ENCODE peak calls at places on chromosomes 2 and 18, in seven cellular contexts. Q is fibroblast of the aortic adventitia, C is astrocyte of the cerebellum, U is fibroblast of lung, G is IMR-90, N is K562, L is cardiac muscle cell. K is an unnamed sample.

GRCh38 chr2:45788401-45788800 is 136.9 kb downstream of the PRKCE start:
- DNase-seq in Q (no peak), C (no peak), L (no peak), U (no peak), N (no peak), G (no peak), K (no peak)

GRCh38 chr2:104976603-104977120 is 61.2 kb upstream of the MRPS9 start:
- DNase-seq in L (no peak), C (no peak), G (no peak), N (peak), Q (no peak), U (no peak), K (no peak)

GRCh38 chr2:127254386-127254981 is 34.4 kb upstream of the CYP27C1 start:
- DNase-seq in G (peak), N (no peak), U (peak), Q (peak), C (peak), L (peak), K (no peak)

GRCh38 chr18:48220146-48220499 is 189.1 kb downstream of the ZBTB7C start:
- DNase-seq in L (no peak), U (no peak), N (no peak), Q (no peak), C (no peak), G (no peak), K (no peak)

GRCh38 chr2:129914538-129915302 is 64.7 kb upstream of the RAB6C start:
- DNase-seq in G (no peak), U (no peak), C (no peak), N (no peak), Q (no peak), L (no peak), K (no peak)

GRCh38 chr2:120949027-120949956 is 213.6 kb downstream of the GLI2 start:
- DNase-seq in C (no peak), G (no peak), U (no peak), L (peak), N (peak), Q (no peak), K (no peak)

GRCh38 chr2:176151199-176152099 is at the start of gene HOXD4:
- DNase-seq in N (peak), U (no peak), Q (no peak), L (no peak), C (no peak), G (no peak), K (no peak)

GRCh38 chr18:46946656-46947282 is 29.4 kb downstream of the KATNAL2 start:
- DNase-seq in Q (peak), L (peak), C (peak), G (peak), U (peak), N (peak), K (no peak)

GRCh38 chr2:205024822-205025518 is 479.7 kb downstream of the PARD3B start:
- DNase-seq in C (peak), U (peak), G (peak), N (peak), L (peak), Q (peak), K (peak)
- H3K4me3 ChIP-seq in C (peak), U (peak), G (peak), N (no peak), L (no peak), Q (no peak), K (no peak)

GRCh38 chr2:7725850-7726242 is 808.6 kb downstream of the RNF144A start:
- DNase-seq in U (no peak), C (peak), Q (no peak), L (no peak), N (no peak), G (no peak), K (no peak)

GRCh38 chr2:7724336-7724735 is 807.1 kb downstream of the RNF144A start:
- DNase-seq in Q (no peak), U (no peak), L (no peak), C (no peak), N (no peak), G (no peak), K (no peak)

GRCh38 chr2:7726989-7727388 is 809.8 kb downstream of the RNF144A start:
- DNase-seq in Q (no peak), G (no peak), C (no peak), U (no peak), L (no peak), N (no peak), K (no peak)

GRCh38 chr2:7722212-7722910 is 805.1 kb downstream of the RNF144A start:
- DNase-seq in C (no peak), G (no peak), U (no peak), Q (no peak), L (no peak), N (no peak), K (no peak)

GRCh38 chr2:7725132-7725849 is 808.1 kb downstream of the RNF144A start:
- DNase-seq in L (peak), C (peak), U (peak), Q (peak), N (no peak), G (peak), K (no peak)
- TF ChIP-seq CTCF in L (no peak), C (no peak), U (peak), Q (no peak), N (no peak), G (no peak), K (no peak)

DNA sequence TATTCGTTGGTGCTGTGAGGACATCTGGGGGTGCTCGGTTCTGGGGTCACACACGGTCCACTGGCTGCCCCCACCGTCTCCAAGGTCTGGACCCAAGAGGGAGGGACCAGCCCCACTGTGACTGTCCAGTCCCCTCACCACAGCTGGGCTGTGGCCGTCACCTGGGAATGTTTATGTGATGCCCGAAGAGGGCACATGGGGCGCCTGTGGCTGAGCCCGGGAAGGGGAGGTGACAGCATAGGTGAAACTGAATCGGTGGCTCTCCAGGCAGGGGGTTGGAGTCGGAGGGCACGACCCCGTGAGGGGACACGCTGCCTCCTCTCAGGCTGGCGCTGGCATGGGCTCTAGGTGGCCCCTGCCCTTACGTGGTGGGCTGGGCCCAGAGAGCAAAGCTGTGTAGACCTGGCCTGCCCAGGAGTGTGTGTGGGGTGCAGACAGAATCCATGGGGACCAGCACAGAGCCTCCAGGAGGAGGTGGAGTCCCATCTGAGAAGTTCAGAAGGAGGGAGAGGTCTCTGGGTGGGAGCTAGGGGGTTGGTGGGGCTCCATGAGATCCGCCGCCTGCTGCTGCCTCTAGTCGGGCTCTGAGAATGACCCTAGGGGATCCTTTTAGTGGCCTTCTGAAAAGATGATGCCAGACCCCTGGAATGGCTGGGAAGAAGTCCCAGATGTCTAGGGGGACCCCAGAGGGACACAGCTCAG is 1.8 kb downstream of the BOK start:
- DNase-seq in N (no peak), L (no peak), U (no peak), G (no peak), Q (no peak), C (no peak), K (no peak)
- H3K4me3 ChIP-seq in N (no peak), L (no peak), U (peak), G (peak), Q (peak), C (peak), K (peak)

DNA sequence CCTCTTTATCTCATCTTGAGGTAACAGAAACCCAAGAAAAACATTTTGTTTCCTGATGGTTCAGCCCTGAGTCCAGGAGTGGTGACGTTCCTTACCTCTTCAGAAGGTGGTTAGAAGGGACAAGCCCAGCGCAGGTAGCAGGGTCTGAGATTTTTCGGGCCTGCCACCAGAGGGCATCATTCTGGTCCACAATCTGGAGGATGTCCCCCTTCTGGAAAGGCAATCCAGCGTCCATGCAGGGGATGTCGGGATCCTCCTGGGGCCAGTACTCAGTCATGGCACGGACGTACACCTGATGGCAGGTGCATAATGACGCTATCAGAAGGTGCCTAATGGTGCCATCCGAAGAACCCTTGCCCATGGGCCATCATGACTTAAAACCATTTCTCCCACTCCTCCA is 17.7 kb downstream of the MPP4 start:
- DNase-seq in C (no peak), U (peak), G (no peak), N (peak), L (peak), Q (no peak), K (no peak)
- TF ChIP-seq CTCF in C (peak), U (peak), G (peak), N (peak), L (peak), Q (peak), K (peak)

GRCh38 chr2:84878896-84879594 is 1.8 kb downstream of the TRABD2A start:
- DNase-seq in G (peak), C (no peak), N (no peak), Q (no peak), L (no peak), U (no peak), K (no peak)

GRCh38 chr2:84876369-84876768 is 4.5 kb downstream of the TRABD2A start:
- DNase-seq in U (no peak), G (no peak), C (no peak), Q (no peak), L (no peak), N (no peak), K (no peak)

GRCh38 chr2:84879595-84880394 is 1.1 kb downstream of the TRABD2A start:
- DNase-seq in N (no peak), Q (no peak), L (no peak), G (no peak), C (no peak), U (no peak), K (no peak)

GRCh38 chr2:84880395-84880644 is 564 bp downstream of the TRABD2A start:
- DNase-seq in Q (no peak), N (no peak), L (no peak), C (no peak), G (no peak), U (no peak), K (no peak)

GRCh38 chr2:84878459-84878858 is 2.4 kb downstream of the TRABD2A start:
- DNase-seq in N (no peak), U (no peak), Q (no peak), L (no peak), G (no peak), C (no peak), K (no peak)
- H3K4me3 ChIP-seq in N (no peak), U (no peak), Q (no peak), L (no peak), G (no peak), C (no peak), K (no peak)

GRCh38 chr2:23271230-23271629 is 113.7 kb upstream of the KLHL29 start:
- DNase-seq in G (no peak), N (no peak), L (no peak), U (no peak), C (no peak), Q (no peak), K (no peak)

GRCh38 chr2:23268467-23269263 is 116.3 kb upstream of the KLHL29 start:
- DNase-seq in G (no peak), C (no peak), U (no peak), N (no peak), L (no peak), Q (no peak), K (no peak)

GRCh38 chr2:23269747-23270146 is 115.2 kb upstream of the KLHL29 start:
- DNase-seq in L (no peak), U (no peak), N (no peak), C (no peak), Q (no peak), G (no peak), K (no peak)

GRCh38 chr2:23273786-23274185 is 111.2 kb upstream of the KLHL29 start:
- DNase-seq in U (no peak), G (no peak), L (no peak), N (no peak), C (no peak), Q (no peak), K (no peak)

DNA sequence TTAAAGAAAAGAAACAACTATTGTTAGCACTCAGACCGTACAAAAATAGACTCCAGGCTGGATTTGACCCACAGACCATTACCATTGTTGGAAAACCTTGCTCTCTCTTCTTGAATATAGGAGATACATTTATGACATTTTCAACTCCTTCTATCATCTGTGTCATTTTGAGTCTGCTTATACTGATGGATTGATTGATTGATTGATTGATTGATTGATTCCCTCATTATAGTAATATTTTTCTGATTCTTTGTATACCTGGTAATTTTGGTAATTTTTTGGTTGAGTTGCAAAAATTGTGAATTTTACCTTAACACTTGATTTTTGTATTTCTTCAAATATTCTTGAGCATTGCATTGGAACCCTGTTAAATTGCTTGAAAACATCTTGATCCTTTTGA is 114.2 kb upstream of the KLHL29 start:
- DNase-seq in N (no peak), U (no peak), Q (no peak), G (no peak), L (no peak), C (no peak), K (no peak)
- TF ChIP-seq CTCF in N (no peak), U (no peak), Q (no peak), G (no peak), L (no peak), C (no peak), K (no peak)

GRCh38 chr18:23259701-23260661 is 124.7 kb downstream of the CABLES1 start:
- DNase-seq in C (no peak), N (peak), Q (peak), L (peak), G (peak), U (peak), K (peak)
- H3K4me3 ChIP-seq in C (no peak), N (no peak), Q (peak), L (peak), G (no peak), U (no peak), K (peak)

DNA sequence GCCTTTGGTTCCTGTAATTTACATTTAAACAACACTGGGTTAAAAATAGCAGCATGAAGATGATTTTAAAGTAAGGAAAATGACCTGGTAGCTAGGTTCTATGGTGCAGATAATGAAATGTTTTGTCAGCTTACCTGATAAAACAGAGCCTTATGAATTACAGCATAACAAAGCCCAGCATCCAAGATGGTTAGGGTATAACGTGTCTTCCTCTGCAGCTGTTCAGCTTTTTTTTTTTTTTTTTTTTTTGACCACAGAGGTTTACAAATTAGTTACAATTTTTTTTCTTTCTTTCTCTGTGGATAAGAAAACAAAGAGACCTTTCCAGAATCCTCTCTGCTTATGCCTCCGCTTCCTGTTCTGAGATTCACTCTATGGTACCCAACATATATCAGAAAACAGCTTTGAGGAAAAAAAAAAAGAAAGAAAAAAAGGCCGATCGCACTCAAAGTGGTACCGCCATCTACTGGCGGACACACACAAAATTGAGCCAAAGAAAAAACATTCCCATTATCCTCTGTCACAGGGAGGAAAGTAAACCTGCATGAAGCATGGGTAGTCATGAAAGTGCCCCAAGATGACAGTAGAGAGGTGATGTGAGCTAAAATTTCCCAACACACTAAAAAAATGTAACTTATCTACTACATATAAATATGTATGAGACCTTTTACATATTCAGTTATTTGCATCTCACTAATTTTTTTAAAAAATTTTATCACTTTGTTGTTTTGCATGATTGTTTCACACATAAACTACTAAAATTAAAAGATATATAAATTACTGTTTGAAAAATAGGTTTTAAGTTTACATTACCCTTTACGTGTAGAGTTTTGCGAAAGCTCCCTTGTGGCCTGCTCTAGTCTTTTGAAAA is at the start of gene SCN3A:
- DNase-seq in L (peak), G (peak), N (peak), U (peak), Q (peak), C (peak), K (peak)
- TF ChIP-seq CTCF in L (peak), G (peak), N (peak), U (peak), Q (peak), C (peak), K (peak)

GRCh38 chr18:76307293-76307690 is 187.8 kb downstream of the ZNF516 start:
- DNase-seq in U (no peak), Q (no peak), C (no peak), G (no peak), L (no peak), N (no peak), K (no peak)

DNA sequence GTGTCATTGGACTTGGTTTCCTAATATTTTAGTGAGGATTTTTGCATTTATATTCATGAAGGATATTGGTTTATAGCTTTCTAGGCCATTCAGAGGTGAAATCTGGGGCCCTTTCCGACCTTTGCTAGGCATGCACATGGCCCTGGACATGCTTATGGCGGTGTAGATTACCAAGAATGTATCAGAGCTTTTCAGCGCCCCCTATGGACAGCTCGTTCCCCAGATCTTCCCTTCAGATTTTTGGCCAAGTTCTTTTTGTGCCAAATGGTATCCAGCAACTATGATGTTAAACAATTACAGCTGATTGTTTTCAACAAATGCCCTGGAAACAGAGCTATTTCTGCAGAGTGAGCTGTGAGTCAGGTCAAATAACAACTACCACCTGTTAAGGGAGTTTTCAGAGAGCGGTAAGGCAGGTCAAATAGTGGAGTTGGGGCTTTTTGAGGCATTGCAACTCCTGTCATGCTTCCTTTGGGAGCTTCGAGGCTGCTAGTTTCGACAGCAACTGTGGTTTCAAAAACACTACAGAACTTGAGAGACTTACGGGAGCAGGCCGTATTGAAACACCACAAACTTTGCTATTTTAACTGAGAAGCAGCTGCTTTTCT is 188.3 kb downstream of the ZNF516 start:
- DNase-seq in U (no peak), N (peak), L (no peak), Q (no peak), C (no peak), G (no peak), K (no peak)
- H3K4me3 ChIP-seq in U (no peak), N (no peak), L (no peak), Q (no peak), C (no peak), G (no peak), K (no peak)